ENCODE peak calls at places on chromosomes 6 and 20, in four cellular contexts. J is SK-N-SH, R is heart right ventricle, T is pancreas. V is an unnamed sample. For H3K36me3, the result is how much of the 10 kb centered on the place peaks cover.

GRCh38 chr6:13918686-13919085 is 6.1 kb upstream of the RNF182 start:
- DNase-seq in J (no peak), R (no peak), T (no peak), V (no peak)

GRCh38 chr6:113875470-113875869 is 18.3 kb downstream of the MARCKS start:
- DNase-seq in J (no peak), R (no peak), T (no peak), V (peak)

GRCh38 chr6:72869621-72870020 is 247.8 kb downstream of the KCNQ5 start:
- DNase-seq in J (no peak), R (no peak), T (no peak), V (no peak)

GRCh38 chr20:8162610-8163009 is 30.5 kb downstream of the PLCB1 start:
- DNase-seq in J (no peak), R (no peak), T (no peak), V (no peak)

GRCh38 chr6:105409734-105410133 is 6.9 kb upstream of the PREP start:
- DNase-seq in T (no peak), J (no peak), R (no peak), V (no peak)

GRCh38 chr6:100464910-100465700 is at the start of gene SIM1:
- DNase-seq in R (no peak), J (peak), T (peak), V (peak)

GRCh38 chr6:39688494-39688893 is 36.7 kb downstream of the KIF6 start:
- DNase-seq in R (no peak), J (no peak), T (no peak), V (peak)

GRCh38 chr6:127117979-127118504 is 429 bp upstream of the RSPO3 start:
- DNase-seq in R (no peak), J (peak), T (peak), V (no peak)

GRCh38 chr20:59351148-59352040 is 51.0 kb downstream of the EDN3 start:
- DNase-seq in R (no peak), J (no peak), T (no peak), V (no peak)

GRCh38 chr20:52056203-52057062 is 135.1 kb downstream of the ZFP64 start:
- DNase-seq in J (no peak), R (no peak), T (no peak), V (peak)

GRCh38 chr6:34867484-34867883 is 20.4 kb downstream of the TAF11 start:
- DNase-seq in R (no peak), T (no peak), J (no peak), V (no peak)

GRCh38 chr20:58597021-58597940 is 53.8 kb upstream of the STX16 start:
- DNase-seq in T (no peak), J (no peak), R (peak), V (no peak)

GRCh38 chr20:36061754-36062153 is 92.8 kb upstream of the EPB41L1 start:
- DNase-seq in T (no peak), R (peak), J (no peak), V (no peak)

GRCh38 chr6:81480139-81480538 is 272.3 kb downstream of the TENT5A start:
- DNase-seq in J (no peak), R (no peak), T (no peak), V (peak)
- H3K27ac ChIP-seq in J (no peak), R (no peak), T (no peak), V (no peak)

GRCh38 chr20:25220810-25221591 is 25.5 kb downstream of the ENTPD6 start:
- DNase-seq in T (no peak), J (no peak), R (no peak), V (no peak)

GRCh38 chr20:25220021-25220730 is 24.7 kb downstream of the ENTPD6 start:
- DNase-seq in R (no peak), J (peak), T (no peak), V (no peak)

GRCh38 chr20:25223179-25223661 is 24.7 kb upstream of the PYGB start:
- DNase-seq in R (no peak), T (no peak), J (no peak), V (peak)

GRCh38 chr20:25222461-25223178 is 25.3 kb upstream of the PYGB start:
- DNase-seq in R (no peak), J (no peak), T (no peak), V (no peak)

GRCh38 chr20:25221592-25222460 is 26.1 kb upstream of the PYGB start:
- DNase-seq in T (no peak), J (no peak), R (peak), V (no peak)
- H3K36me3 ChIP-seq in T (under half), J (under half), R (half or more), V (under half)

DNA sequence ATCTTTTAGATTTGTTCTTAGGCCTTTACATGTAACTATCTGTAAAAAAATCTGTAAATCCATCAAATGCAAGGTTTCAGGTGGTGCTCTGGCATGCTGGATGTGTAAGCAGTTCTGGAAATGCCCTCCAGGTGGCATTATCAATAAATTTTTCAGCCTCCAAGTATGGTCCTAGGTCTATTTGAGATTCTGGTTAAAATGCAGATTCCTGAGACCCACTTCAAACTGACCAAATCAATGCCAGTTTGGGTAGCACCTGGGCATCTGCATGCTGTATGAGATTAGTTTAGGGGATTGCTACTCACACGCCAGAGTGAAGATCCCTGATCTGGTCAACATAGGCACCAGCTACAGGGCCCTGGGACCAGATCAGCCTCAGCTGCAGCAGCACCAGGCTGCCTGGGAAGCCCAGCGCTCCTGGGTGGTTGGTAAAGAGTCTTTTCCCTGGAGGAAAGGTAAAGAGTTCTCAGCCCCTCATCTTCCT is 507.3 kb upstream of the CITED2 start:
- DNase-seq in R (peak), J (peak), T (no peak), V (peak)
- H3K27ac ChIP-seq in R (peak), J (peak), T (no peak), V (peak)

GRCh38 chr20:49233226-49233625 is 14.0 kb downstream of the DDX27 start:
- DNase-seq in J (no peak), T (no peak), R (no peak), V (no peak)
- H3K36me3 ChIP-seq in J (under half), T (half or more), R (half or more), V (half or more)

V was measured in brain microvascular endothelial cell.